ENCODE peak calls at places on chromosomes 3 and 15, in six cellular contexts. J, H, V, S, L and Z are unnamed samples.

GRCh38 chr15:80801891-80802680 is 22.9 kb downstream of the CEMIP start:
- DNase-seq in J (no peak), H (peak), V (no peak), S (no peak), L (no peak), Z (no peak)

GRCh38 chr15:34973512-34973911 is 4.0 kb upstream of the AQR start:
- DNase-seq in J (no peak), H (no peak), V (peak), S (no peak), L (no peak), Z (no peak)

GRCh38 chr3:194888916-194889315 is 203.2 kb downstream of the FAM43A start:
- DNase-seq in J (no peak), H (no peak), V (no peak), S (no peak), L (no peak), Z (peak)

GRCh38 chr3:108391917-108392585 is 95.7 kb downstream of the HHLA2 start:
- DNase-seq in J (no peak), H (no peak), V (peak), S (no peak), L (no peak), Z (no peak)

GRCh38 chr15:71653986-71654713 is 156.2 kb upstream of the NR2E3 start:
- DNase-seq in J (no peak), H (no peak), V (no peak), S (no peak), L (no peak), Z (no peak)

GRCh38 chr15:90347666-90348065 is 4.4 kb upstream of the ZNF774 start:
- DNase-seq in J (no peak), H (no peak), V (no peak), S (no peak), L (no peak), Z (no peak)

GRCh38 chr3:195286115-195286872 is 15.3 kb upstream of the XXYLT1 start:
- DNase-seq in J (no peak), H (no peak), V (no peak), S (no peak), L (no peak), Z (no peak)

GRCh38 chr3:114383875-114384557 is 90.2 kb downstream of the TIGIT start:
- DNase-seq in J (peak), H (peak), V (peak), S (peak), L (peak), Z (peak)

GRCh38 chr3:156480949-156481348 is 74.0 kb downstream of the SSR3 start:
- DNase-seq in J (no peak), H (no peak), V (no peak), S (no peak), L (no peak), Z (no peak)

GRCh38 chr3:14429689-14430452 is 27.5 kb downstream of the SLC6A6 start:
- DNase-seq in J (no peak), H (no peak), V (no peak), S (no peak), L (no peak), Z (no peak)

GRCh38 chr15:38844683-38845195 is 280.1 kb upstream of the RASGRP1 start:
- DNase-seq in J (no peak), H (no peak), V (no peak), S (no peak), L (no peak), Z (no peak)

GRCh38 chr3:60056394-60056793 is 1006.6 kb upstream of the CFAP20DC start:
- DNase-seq in J (no peak), H (no peak), V (no peak), S (no peak), L (no peak), Z (no peak)

GRCh38 chr3:195549931-195550519 is 6.9 kb upstream of the PPP1R2 start:
- DNase-seq in J (peak), H (no peak), V (no peak), S (no peak), L (no peak), Z (no peak)

GRCh38 chr15:70127288-70127746 is 29.6 kb upstream of the TLE3 start:
- DNase-seq in J (no peak), H (peak), V (no peak), S (no peak), L (peak), Z (no peak)

GRCh38 chr3:21942328-21942727 is 191.3 kb upstream of the ZNF385D start:
- DNase-seq in J (no peak), H (peak), V (no peak), S (no peak), L (peak), Z (no peak)

GRCh38 chr15:71448688-71449114 is 333.4 kb downstream of the THSD4 start:
- DNase-seq in J (peak), H (peak), V (no peak), S (peak), L (peak), Z (no peak)

GRCh38 chr3:167114619-167115018 is 265.5 kb downstream of the ZBBX start:
- DNase-seq in J (no peak), H (no peak), V (no peak), S (no peak), L (no peak), Z (no peak)

GRCh38 chr3:108100906-108101305 is 10.1 kb upstream of the CD47 start:
- DNase-seq in J (peak), H (no peak), V (peak), S (no peak), L (no peak), Z (no peak)

GRCh38 chr3:56019490-56019889 is 448.8 kb downstream of the ERC2 start:
- DNase-seq in J (no peak), H (no peak), V (no peak), S (no peak), L (no peak), Z (no peak)

GRCh38 chr3:57816471-57817105 is 60.5 kb downstream of the SLMAP start:
- DNase-seq in J (no peak), H (no peak), V (peak), S (no peak), L (no peak), Z (no peak)